ENCODE peak calls at places on chromosomes 5 and 9, in eight cellular contexts. One of them, this sample, is unnamed.

GRCh38 chr9:122552812-122553211 is at the start of gene OR1N2:
- DNase-seq in cardiac fibroblast: no peak
- DNase-seq in HTR-8/SVneo: no peak
- DNase-seq in effector CD8-positive, alpha-beta T cell: no peak
- DNase-seq in AG08395: no peak
- DNase-seq in germinal center: no peak
- DNase-seq in astrocyte: no peak
- DNase-seq in NCI-H1048: no peak
- DNase-seq in this sample: no peak

GRCh38 chr5:137366526-137366925 is 132.6 kb downstream of the SPOCK1 start:
- DNase-seq in cardiac fibroblast: no peak
- DNase-seq in HTR-8/SVneo: no peak
- DNase-seq in effector CD8-positive, alpha-beta T cell: no peak
- DNase-seq in AG08395: no peak
- DNase-seq in germinal center: no peak
- DNase-seq in astrocyte: peak; percentile 60
- DNase-seq in NCI-H1048: no peak
- DNase-seq in this sample: peak; percentile 53

GRCh38 chr9:10000669-10001068 is 612.1 kb downstream of the PTPRD start:
- DNase-seq in cardiac fibroblast: no peak
- DNase-seq in HTR-8/SVneo: no peak
- DNase-seq in effector CD8-positive, alpha-beta T cell: no peak
- DNase-seq in AG08395: no peak
- DNase-seq in germinal center: no peak
- DNase-seq in astrocyte: no peak
- DNase-seq in NCI-H1048: no peak
- DNase-seq in this sample: no peak

GRCh38 chr5:90941002-90941720 is 382.6 kb downstream of the ADGRV1 start:
- DNase-seq in cardiac fibroblast: no peak
- DNase-seq in HTR-8/SVneo: no peak
- DNase-seq in effector CD8-positive, alpha-beta T cell: no peak
- DNase-seq in AG08395: no peak
- DNase-seq in germinal center: no peak
- DNase-seq in astrocyte: no peak
- DNase-seq in NCI-H1048: no peak
- DNase-seq in this sample: no peak

GRCh38 chr9:4739587-4740372 is 1.2 kb downstream of the AK3 start:
- DNase-seq in cardiac fibroblast: peak; percentile 29
- DNase-seq in HTR-8/SVneo: no peak
- DNase-seq in effector CD8-positive, alpha-beta T cell: no peak
- DNase-seq in AG08395: no peak
- DNase-seq in germinal center: peak; percentile 24
- DNase-seq in astrocyte: no peak
- DNase-seq in NCI-H1048: no peak
- DNase-seq in this sample: no peak

GRCh38 chr9:14066815-14067214 is 247.1 kb downstream of the NFIB start:
- DNase-seq in cardiac fibroblast: no peak
- DNase-seq in HTR-8/SVneo: no peak
- DNase-seq in effector CD8-positive, alpha-beta T cell: no peak
- DNase-seq in AG08395: no peak
- DNase-seq in germinal center: no peak
- DNase-seq in astrocyte: no peak
- DNase-seq in NCI-H1048: no peak
- DNase-seq in this sample: no peak

GRCh38 chr5:178308541-178309092 is 76.0 kb upstream of the PHYKPL start:
- DNase-seq in cardiac fibroblast: no peak
- DNase-seq in HTR-8/SVneo: no peak
- DNase-seq in effector CD8-positive, alpha-beta T cell: no peak
- DNase-seq in AG08395: no peak
- DNase-seq in germinal center: no peak
- DNase-seq in astrocyte: no peak
- DNase-seq in NCI-H1048: no peak
- DNase-seq in this sample: no peak

GRCh38 chr5:88805151-88805784 is 77.7 kb downstream of the MEF2C start:
- DNase-seq in cardiac fibroblast: no peak
- DNase-seq in HTR-8/SVneo: no peak
- DNase-seq in effector CD8-positive, alpha-beta T cell: no peak
- DNase-seq in AG08395: no peak
- DNase-seq in germinal center: no peak
- DNase-seq in astrocyte: no peak
- DNase-seq in NCI-H1048: no peak
- DNase-seq in this sample: no peak

GRCh38 chr9:36823934-36824333 is 210.1 kb downstream of the PAX5 start:
- DNase-seq in cardiac fibroblast: no peak
- DNase-seq in HTR-8/SVneo: no peak
- DNase-seq in effector CD8-positive, alpha-beta T cell: no peak
- DNase-seq in AG08395: no peak
- DNase-seq in germinal center: no peak
- DNase-seq in astrocyte: no peak
- DNase-seq in NCI-H1048: no peak
- DNase-seq in this sample: no peak

GRCh38 chr5:1725641-1726468 is 73.8 kb downstream of the MRPL36 start:
- DNase-seq in cardiac fibroblast: no peak
- DNase-seq in HTR-8/SVneo: no peak
- DNase-seq in effector CD8-positive, alpha-beta T cell: no peak
- DNase-seq in AG08395: no peak
- DNase-seq in germinal center: no peak
- DNase-seq in astrocyte: no peak
- DNase-seq in NCI-H1048: no peak
- DNase-seq in this sample: no peak

GRCh38 chr5:74516217-74516636 is 124.3 kb downstream of the ENC1 start:
- DNase-seq in cardiac fibroblast: peak; percentile 45
- DNase-seq in HTR-8/SVneo: peak; percentile 27
- DNase-seq in effector CD8-positive, alpha-beta T cell: no peak
- DNase-seq in AG08395: peak; percentile 37
- DNase-seq in germinal center: no peak
- DNase-seq in astrocyte: peak; percentile 59
- DNase-seq in NCI-H1048: no peak
- DNase-seq in this sample: peak; percentile 46

GRCh38 chr9:128121924-128122808 is 5.4 kb downstream of the PTGES2 start:
- DNase-seq in cardiac fibroblast: no peak
- DNase-seq in HTR-8/SVneo: no peak
- DNase-seq in effector CD8-positive, alpha-beta T cell: no peak
- DNase-seq in AG08395: no peak
- DNase-seq in germinal center: no peak
- DNase-seq in astrocyte: no peak
- DNase-seq in NCI-H1048: no peak
- DNase-seq in this sample: no peak

GRCh38 chr5:8611067-8611466 is 742.1 kb downstream of the MTRR start:
- DNase-seq in cardiac fibroblast: no peak
- DNase-seq in HTR-8/SVneo: no peak
- DNase-seq in effector CD8-positive, alpha-beta T cell: no peak
- DNase-seq in AG08395: no peak
- DNase-seq in germinal center: no peak
- DNase-seq in astrocyte: no peak
- DNase-seq in NCI-H1048: no peak
- DNase-seq in this sample: no peak

GRCh38 chr9:113503131-113503541 is 39.6 kb downstream of the RGS3 start:
- DNase-seq in cardiac fibroblast: no peak
- DNase-seq in HTR-8/SVneo: no peak
- DNase-seq in effector CD8-positive, alpha-beta T cell: no peak
- DNase-seq in AG08395: no peak
- DNase-seq in germinal center: no peak
- DNase-seq in astrocyte: no peak
- DNase-seq in NCI-H1048: no peak
- DNase-seq in this sample: no peak